ENCODE peak calls at places on chromosomes 5 and 9, in seven cellular contexts. F is NCI-H446 treated with DMSO at 0.1 percent for 48 hours, O is NCI-H345, R is pancreas, S is KBM-7, G is NCI-H1048, M is BJ. H is an unnamed sample.

GRCh38 chr9:108552459-108553040 is 303.2 kb downstream of the ACTL7B start:
- DNase-seq in S (no peak), F (no peak), R (peak; percentile 63), G (no peak), O (peak; percentile 14), M (no peak), H (peak; percentile 62)

GRCh38 chr5:168661593-168662485 is 82.7 kb upstream of the PANK3 start:
- DNase-seq in S (no peak), G (no peak), M (no peak), R (no peak), F (no peak), O (no peak), H (no peak)

GRCh38 chr5:75461679-75462078 is 49.8 kb downstream of the CERT1 start:
- DNase-seq in R (no peak), S (no peak), G (no peak), O (no peak), M (no peak), F (no peak), H (no peak)

GRCh38 chr5:77876862-77877502 is 100.8 kb upstream of the TBCA start:
- DNase-seq in O (no peak), F (no peak), G (no peak), M (no peak), S (no peak), R (no peak), H (peak; percentile 29)

GRCh38 chr9:122904466-122904822 is 715 bp downstream of the RC3H2 start:
- DNase-seq in G (no peak), R (peak; percentile 10), S (peak; percentile 52), F (no peak), O (no peak), M (no peak), H (peak; percentile 37)

GRCh38 chr9:75604661-75605060 is 285.8 kb upstream of the PCSK5 start:
- DNase-seq in O (no peak), R (no peak), F (no peak), S (peak; percentile 61), M (no peak), G (no peak), H (no peak)

GRCh38 chr5:116787570-116787969 is 212.9 kb upstream of the SEMA6A start:
- DNase-seq in R (no peak), O (no peak), F (no peak), G (no peak), M (no peak), S (no peak), H (no peak)

GRCh38 chr5:142259758-142260157 is 65.1 kb downstream of the SPRY4 start:
- DNase-seq in G (no peak), S (no peak), F (no peak), O (no peak), M (no peak), R (no peak), H (peak; percentile 1)

GRCh38 chr5:80646926-80647325 is 7.5 kb upstream of the MSH3 start:
- DNase-seq in G (no peak), O (no peak), F (no peak), R (no peak), S (no peak), M (no peak), H (no peak)

GRCh38 chr9:107868166-107868565 is 378.6 kb upstream of the KLF4 start:
- DNase-seq in R (no peak), G (no peak), S (no peak), O (no peak), M (no peak), F (no peak), H (no peak)

GRCh38 chr9:111961011-111961410 is 64.4 kb downstream of the UGCG start:
- DNase-seq in F (no peak), G (no peak), S (no peak), M (no peak), R (no peak), O (peak; percentile 63), H (no peak)

GRCh38 chr5:134603059-134603458 is 29.6 kb downstream of the SAR1B start:
- DNase-seq in M (no peak), S (no peak), O (no peak), R (no peak), F (no peak), G (no peak), H (no peak)

GRCh38 chr5:125835293-125836172 is 587.7 kb upstream of the GRAMD2B start:
- DNase-seq in O (peak; percentile 0), G (no peak), M (no peak), S (peak; percentile 3), R (peak; percentile 26), F (no peak), H (peak; percentile 69)

GRCh38 chr9:82456621-82457020 is 468.0 kb downstream of the SPATA31D1 start:
- DNase-seq in M (peak; percentile 18), F (no peak), O (no peak), R (no peak), G (no peak), S (no peak), H (no peak)

GRCh38 chr9:117076571-117077300 is 338.1 kb downstream of the ASTN2 start:
- DNase-seq in M (no peak), S (no peak), R (no peak), G (no peak), O (no peak), F (no peak), H (no peak)

GRCh38 chr5:74575741-74576538 is 64.6 kb downstream of the ENC1 start:
- DNase-seq in G (no peak), F (peak; percentile 17), S (no peak), M (peak; percentile 42), R (no peak), O (no peak), H (no peak)

GRCh38 chr9:86765736-86766410 is 181.4 kb downstream of the GAS1 start:
- DNase-seq in F (no peak), O (no peak), G (no peak), S (no peak), R (no peak), M (no peak), H (no peak)

GRCh38 chr9:124835026-124835501 is 18.2 kb upstream of the WDR38 start:
- DNase-seq in G (no peak), O (peak; percentile 92), F (no peak), R (peak; percentile 78), M (no peak), S (no peak), H (peak; percentile 85)

GRCh38 chr9:130780865-130781504 is 54.1 kb upstream of the ABL1 start:
- DNase-seq in O (no peak), F (peak; percentile 6), R (no peak), G (no peak), M (peak; percentile 83), S (no peak), H (peak; percentile 77)

GRCh38 chr5:119596046-119596445 is 33.3 kb upstream of the FAM170A start:
- DNase-seq in G (no peak), F (no peak), O (no peak), S (no peak), M (no peak), R (no peak), H (no peak)

GRCh38 chr5:109105631-109106267 is 304.0 kb downstream of the PJA2 start:
- DNase-seq in G (no peak), O (no peak), R (no peak), M (peak; percentile 79), F (peak; percentile 86), S (no peak), H (no peak)

GRCh38 chr5:65034029-65034781 is 265.5 kb downstream of the CWC27 start:
- DNase-seq in M (no peak), R (peak; percentile 9), O (peak; percentile 12), G (no peak), S (no peak), F (no peak), H (no peak)

GRCh38 chr5:87300744-87301143 is 33.1 kb downstream of the RASA1 start:
- DNase-seq in R (no peak), O (no peak), S (no peak), G (no peak), F (no peak), M (peak; percentile 66), H (peak; percentile 68)

GRCh38 chr5:134458234-134458633 is 46.6 kb upstream of the CDKN2AIPNL start:
- DNase-seq in R (no peak), F (no peak), M (no peak), G (no peak), S (no peak), O (no peak), H (no peak)

GRCh38 chr5:108543486-108543885 is 161.6 kb upstream of the FBXL17 start:
- DNase-seq in F (no peak), S (no peak), G (no peak), M (no peak), O (no peak), R (no peak), H (no peak)